ENCODE peak calls at places on chromosome 12, in five cellular contexts. Y is AG08395; O is GM23248; D is stimulated activated naive CD4-positive, alpha-beta T cell; X is lung. J is an unnamed sample.

GRCh38 chr12:79233341-79233761 is 368.8 kb downstream of the SYT1 start:
- DNase-seq in Y (no peak), O (no peak), D (no peak), X (no peak), J (no peak)

GRCh38 chr12:6953417-6954315 is 2.5 kb downstream of the PTPN6 start:
- DNase-seq in Y (peak), O (no peak), D (peak), X (peak), J (peak)

GRCh38 chr12:114355389-114356088 is 50.4 kb downstream of the TBX5 start:
- DNase-seq in Y (no peak), O (peak), D (no peak), X (no peak), J (peak)

GRCh38 chr12:8644345-8645248 is 18.0 kb downstream of the MFAP5 start:
- DNase-seq in Y (no peak), O (peak), D (peak), X (no peak), J (no peak)

GRCh38 chr12:106049546-106049945 is 89.2 kb downstream of the NUAK1 start:
- DNase-seq in Y (no peak), O (no peak), D (no peak), X (no peak), J (no peak)

GRCh38 chr12:88111074-88111652 is 30.7 kb downstream of the CEP290 start:
- DNase-seq in Y (peak), O (peak), D (peak), X (no peak), J (no peak)

GRCh38 chr12:47079894-47080724 is at the start of gene AMIGO2:
- DNase-seq in Y (peak), O (peak), D (peak), X (peak), J (peak)

GRCh38 chr12:116426391-116427136 is 132.6 kb upstream of the MAP1LC3B2 start:
- DNase-seq in Y (peak), O (peak), D (no peak), X (peak), J (peak)

GRCh38 chr12:109732321-109733305 is 19.0 kb downstream of the FAM222A start:
- DNase-seq in Y (no peak), O (no peak), D (no peak), X (no peak), J (peak)

GRCh38 chr12:23659151-23659550 is 290.3 kb downstream of the SOX5 start:
- DNase-seq in Y (no peak), O (no peak), D (no peak), X (no peak), J (no peak)

GRCh38 chr12:124694846-124695497 is 127.6 kb upstream of the NCOR2 start:
- DNase-seq in Y (peak), O (peak), D (no peak), X (no peak), J (peak)

GRCh38 chr12:69502342-69503081 is 32.3 kb downstream of the FRS2 start:
- DNase-seq in Y (peak), O (peak), D (no peak), X (no peak), J (no peak)

GRCh38 chr12:56878010-56878339 is 56.2 kb downstream of the SDR9C7 start:
- DNase-seq in Y (no peak), O (no peak), D (no peak), X (no peak), J (no peak)

GRCh38 chr12:101455685-101456084 is 19.5 kb upstream of the SPIC start:
- DNase-seq in Y (no peak), O (no peak), D (peak), X (no peak), J (no peak)

GRCh38 chr12:68641138-68641537 is 30.4 kb downstream of the RAP1B start:
- DNase-seq in Y (no peak), O (no peak), D (peak), X (no peak), J (no peak)

GRCh38 chr12:6376079-6376941 is 947 bp upstream of the SCNN1A start:
- DNase-seq in Y (peak), O (peak), D (no peak), X (peak), J (peak)

GRCh38 chr12:109294286-109294796 is 14.7 kb downstream of the FOXN4 start:
- DNase-seq in Y (no peak), O (no peak), D (no peak), X (no peak), J (no peak)

GRCh38 chr12:100545092-100545491 is 28.4 kb upstream of the GAS2L3 start:
- DNase-seq in Y (no peak), O (no peak), D (no peak), X (no peak), J (no peak)

GRCh38 chr12:55679691-55680090 is 28.0 kb downstream of the ITGA7 start:
- DNase-seq in Y (no peak), O (no peak), D (no peak), X (no peak), J (no peak)

GRCh38 chr12:10012630-10013330 is 2.4 kb downstream of the CLEC12B start:
- DNase-seq in Y (no peak), O (no peak), D (no peak), X (no peak), J (no peak)

GRCh38 chr12:21774358-21775129 is at the start of gene KCNJ8:
- DNase-seq in Y (no peak), O (peak), D (no peak), X (peak), J (peak)

GRCh38 chr12:54356228-54356627 is 8.1 kb downstream of the GPR84 start:
- DNase-seq in Y (no peak), O (no peak), D (no peak), X (no peak), J (no peak)

GRCh38 chr12:41092115-41092514 is 96.0 kb upstream of the PDZRN4 start:
- DNase-seq in Y (no peak), O (no peak), D (no peak), X (no peak), J (no peak)

GRCh38 chr12:67853204-67853603 is 136.0 kb upstream of the IFNG-AS1 start:
- DNase-seq in Y (peak), O (peak), D (no peak), X (no peak), J (no peak)

GRCh38 chr12:40915172-40915571 is 222.9 kb downstream of the CNTN1 start:
- DNase-seq in Y (no peak), O (no peak), D (no peak), X (no peak), J (no peak)

GRCh38 chr12:53048033-53048779 is 1.7 kb upstream of the TNS2 start:
- DNase-seq in Y (no peak), O (peak), D (no peak), X (peak), J (peak)

J was measured in osteoblast.